ENCODE peak calls at places on chromosomes 5 and 9, in nine cellular contexts. J is activated CD8-positive, alpha-beta memory T cell treated with anti-CD3 and anti-CD28 coated beads, Interleukin-2, amount 10 ng/mL, durations not matched to agents 7 days and 5 days; E is psoas muscle; I is GM03348; X is effector memory CD4-positive, alpha-beta T cell; T is bronchial epithelial cell; B is activated CD4-positive, alpha-beta T cell treated with anti-CD3 and anti-CD28 coated beads for 48 hours; Z is WTC11; K is NCI-H2029. O is an unnamed sample.

GRCh38 chr9:134950811-134951210 is 33.1 kb upstream of the FCN1 start:
- DNase-seq in J (no peak), E (no peak), I (no peak), X (no peak), T (no peak), B (no peak), Z (no peak), K (no peak), O (no peak)

GRCh38 chr5:111997308-111998159 is 240.5 kb upstream of the NREP start:
- DNase-seq in J (no peak), E (peak), I (peak), X (no peak), T (peak), B (peak), Z (no peak), K (no peak), O (no peak)

GRCh38 chr5:123359454-123359853 is 63.7 kb downstream of the CEP120 start:
- DNase-seq in J (no peak), E (no peak), I (no peak), X (no peak), T (no peak), B (no peak), Z (no peak), K (no peak), O (no peak)

GRCh38 chr5:11494340-11494739 is 409.9 kb downstream of the CTNND2 start:
- DNase-seq in J (no peak), E (no peak), I (peak), X (no peak), T (no peak), B (no peak), Z (no peak), K (no peak), O (no peak)

GRCh38 chr5:3194141-3194540 is 401.5 kb upstream of the IRX1 start:
- DNase-seq in J (no peak), E (no peak), I (no peak), X (no peak), T (peak), B (no peak), Z (no peak), K (no peak), O (no peak)

GRCh38 chr5:172562443-172562842 is 78.6 kb upstream of the NEURL1B start:
- DNase-seq in J (no peak), E (no peak), I (no peak), X (no peak), T (no peak), B (no peak), Z (no peak), K (no peak), O (no peak)

GRCh38 chr9:136483589-136484152 is 831 bp upstream of the SEC16A start:
- DNase-seq in J (peak), E (peak), I (peak), X (peak), T (peak), B (peak), Z (peak), K (peak), O (peak)

GRCh38 chr9:20335668-20336332 is 286.5 kb downstream of the MLLT3 start:
- DNase-seq in J (no peak), E (no peak), I (no peak), X (no peak), T (no peak), B (no peak), Z (no peak), K (no peak), O (no peak)

GRCh38 chr5:165869066-165869465 is 2363.6 kb downstream of the MAT2B start:
- DNase-seq in J (no peak), E (no peak), I (no peak), X (no peak), T (no peak), B (no peak), Z (no peak), K (no peak), O (no peak)

GRCh38 chr5:130316971-130317421 is 412.7 kb downstream of the CHSY3 start:
- DNase-seq in J (no peak), E (no peak), I (no peak), X (no peak), T (peak), B (no peak), Z (no peak), K (no peak), O (no peak)